ENCODE peak calls at places on chromosomes 6 and 20, in eight cellular contexts. M is tibial nerve, P is GM06990, U is OCI-LY7, I is upper lobe of right lung, Y is AG04449, V is esophagus muscularis mucosa, B is HCT116. X is an unnamed sample.

GRCh38 chr20:6265204-6265904 is 142.5 kb upstream of the FERMT1 start:
- DNase-seq in M (no peak), B (peak), I (no peak), P (no peak), U (peak), V (no peak), Y (peak), X (peak)

GRCh38 chr20:47349365-47350180 is 6.9 kb downstream of the ZMYND8 start:
- DNase-seq in I (no peak), P (no peak), M (no peak), U (no peak), Y (no peak), V (no peak), B (no peak), X (peak)

GRCh38 chr20:49603209-49603627 is 35.3 kb upstream of the PTGIS start:
- DNase-seq in U (peak), M (no peak), P (no peak), I (no peak), Y (no peak), V (no peak), B (no peak), X (peak)

GRCh38 chr20:44946266-44946852 is 13.8 kb downstream of the TOMM34 start:
- DNase-seq in P (no peak), Y (no peak), U (no peak), I (no peak), M (no peak), B (no peak), V (no peak), X (no peak)

GRCh38 chr20:43976577-43976976 is 61.9 kb downstream of the TOX2 start:
- DNase-seq in B (no peak), M (no peak), V (no peak), U (no peak), I (no peak), P (no peak), Y (no peak), X (no peak)

GRCh38 chr6:147585256-147585655 is 76.8 kb downstream of the SAMD5 start:
- DNase-seq in V (no peak), U (no peak), Y (no peak), I (no peak), B (no peak), P (no peak), M (no peak), X (no peak)

GRCh38 chr6:56660374-56660730 is 17.7 kb upstream of the DST start:
- DNase-seq in U (no peak), B (no peak), P (no peak), M (no peak), I (no peak), Y (no peak), V (no peak), X (no peak)

GRCh38 chr20:2005359-2005758 is 11.5 kb upstream of the PDYN start:
- DNase-seq in I (no peak), B (no peak), U (no peak), Y (no peak), P (no peak), M (no peak), V (no peak), X (no peak)

GRCh38 chr6:57252975-57253374 is 30.9 kb upstream of the RAB23 start:
- DNase-seq in P (no peak), U (no peak), M (no peak), I (no peak), B (no peak), V (no peak), Y (no peak), X (peak)

GRCh38 chr6:105795913-105796517 is 290.1 kb upstream of the PRDM1 start:
- DNase-seq in V (no peak), B (no peak), P (no peak), I (no peak), U (no peak), Y (no peak), M (no peak), X (no peak)

GRCh38 chr6:167588181-167588919 is 238.4 kb upstream of the AFDN start:
- DNase-seq in V (peak), P (no peak), M (no peak), U (no peak), B (no peak), Y (no peak), I (no peak), X (no peak)

GRCh38 chr20:20363449-20364015 is 4.4 kb upstream of the INSM1 start:
- DNase-seq in Y (no peak), I (no peak), U (no peak), M (no peak), P (no peak), B (no peak), V (no peak), X (no peak)

GRCh38 chr6:166365806-166366205 is 16.9 kb downstream of the MPC1 start:
- DNase-seq in Y (no peak), U (no peak), B (no peak), V (no peak), M (no peak), P (no peak), I (no peak), X (no peak)
- H3K4me3 ChIP-seq in Y (no peak), U (no peak), B (no peak), V (no peak), M (no peak), P (no peak), I (no peak), X (no peak)

DNA sequence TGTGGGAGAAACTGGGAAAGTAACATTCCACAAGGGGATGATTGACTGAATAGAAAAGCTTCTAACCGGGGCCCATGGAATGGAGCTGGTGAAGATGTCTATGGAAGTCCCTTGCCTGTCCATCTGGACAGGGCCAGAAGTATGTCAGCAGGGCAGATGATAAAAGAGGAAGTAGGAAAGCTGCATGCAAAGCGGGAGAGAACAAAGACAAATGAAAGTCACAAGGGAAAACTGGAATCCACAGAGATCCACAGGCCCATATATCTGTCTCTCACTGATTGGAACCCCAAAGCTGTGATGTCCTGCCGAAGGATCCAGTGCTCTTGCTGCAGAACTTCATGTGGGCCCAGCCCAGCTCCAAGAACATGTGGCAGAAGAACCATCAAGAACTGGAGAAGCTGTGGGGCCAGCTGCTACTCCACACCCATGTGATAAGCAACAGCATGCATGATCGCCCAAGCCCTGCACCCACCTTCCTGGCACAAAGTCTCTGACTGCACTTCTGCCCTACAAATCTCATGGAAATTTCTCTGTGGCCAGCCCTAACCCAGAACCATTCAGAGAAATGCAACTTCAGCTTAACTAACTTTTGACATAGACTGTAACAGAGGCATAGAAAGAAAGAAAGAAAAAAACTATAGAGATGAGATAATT is 716.0 kb downstream of the KIF16B start:
- DNase-seq in B (no peak), P (peak), M (no peak), Y (no peak), V (no peak), U (peak), I (no peak), X (no peak)
- TF ChIP-seq CTCF in B (no peak), P (no peak), M (no peak), Y (no peak), V (no peak), U (no peak), I (no peak), X (no peak)

DNA sequence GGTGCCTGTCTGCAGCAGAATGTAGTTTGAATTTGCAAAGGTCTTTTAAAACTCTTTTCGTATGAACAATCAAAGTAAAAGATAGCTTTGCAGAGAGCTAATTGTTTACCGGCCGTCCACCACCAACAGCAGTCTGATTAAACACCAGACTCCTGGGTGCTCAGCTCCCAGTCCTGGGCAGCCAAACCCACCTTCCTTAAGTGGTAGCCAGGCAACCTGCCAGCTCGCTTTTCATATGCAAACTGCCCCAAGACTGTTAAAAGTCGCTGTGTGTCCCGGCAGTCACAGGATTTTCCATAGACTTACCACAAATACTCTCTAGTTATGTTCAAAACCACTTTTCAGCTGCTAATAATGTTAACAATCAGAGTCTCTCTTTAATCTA is 849 bp downstream of the THBS2 start:
- DNase-seq in I (no peak), Y (no peak), U (no peak), B (no peak), P (no peak), V (no peak), M (no peak), X (peak)
- H3K4me3 ChIP-seq in I (peak), Y (peak), U (no peak), B (no peak), P (no peak), V (peak), M (peak), X (peak)

GRCh38 chr20:53623127-53623453 is 29.5 kb upstream of the ZNF217 start:
- DNase-seq in B (no peak), P (no peak), Y (no peak), M (no peak), V (no peak), I (no peak), U (no peak), X (no peak)
- TF ChIP-seq CTCF in B (no peak), P (no peak), Y (no peak), M (no peak), V (no peak), I (no peak), U (no peak), X (no peak)

X was measured in AG10803.